ENCODE peak calls at places on chromosomes 4 and X, in nine cellular contexts. I, L, V, N, P, T, F, W and G are unnamed samples. For H3K4me1, the result is how much of the 10 kb centered on the place peaks cover.

GRCh38 chrX:42220722-42221121 is 297.4 kb upstream of the CASK start:
- DNase-seq in I (no peak), V (no peak), N (no peak), L (no peak), W (no peak), T (no peak), F (no peak), P (no peak), G (no peak)

GRCh38 chrX:13473666-13474516 is 95.5 kb upstream of the EGFL6 start:
- DNase-seq in I (no peak), P (no peak), N (no peak), L (no peak), W (no peak), V (no peak), T (no peak), F (no peak), G (no peak)

GRCh38 chr4:1593881-1594345 is 90.2 kb downstream of the FAM53A start:
- DNase-seq in P (peak), F (no peak), L (no peak), I (no peak), T (no peak), N (no peak), V (no peak), W (no peak), G (no peak)

GRCh38 chr4:82201303-82201702 is 172.5 kb downstream of the HNRNPD start:
- DNase-seq in P (peak), W (no peak), L (no peak), I (peak), T (no peak), N (no peak), F (no peak), V (no peak), G (no peak)

GRCh38 chr4:12881945-12882589 is 602.1 kb downstream of the RAB28 start:
- DNase-seq in L (no peak), F (no peak), W (no peak), T (no peak), P (no peak), V (no peak), N (no peak), I (no peak), G (no peak)

GRCh38 chr4:113978561-113979156 is 788 bp downstream of the ARSJ start:
- DNase-seq in I (peak), F (no peak), N (no peak), W (no peak), T (no peak), P (no peak), V (no peak), L (no peak), G (no peak)

GRCh38 chr4:102707150-102707549 is 53.6 kb downstream of the MANBA start:
- DNase-seq in W (no peak), F (no peak), I (no peak), P (no peak), N (no peak), L (no peak), T (no peak), V (no peak), G (no peak)

GRCh38 chrX:122269243-122269781 is 914.8 kb upstream of the GRIA3 start:
- DNase-seq in L (no peak), P (no peak), W (no peak), T (no peak), N (no peak), F (no peak), I (no peak), V (no peak), G (no peak)

GRCh38 chr4:69066945-69067344 is 29.3 kb upstream of the UGT2B7 start:
- DNase-seq in T (no peak), W (no peak), F (no peak), P (no peak), I (peak), N (no peak), V (no peak), L (no peak), G (no peak)

GRCh38 chrX:132490086-132490419 is 1.2 kb upstream of the MBNL3 start:
- DNase-seq in N (no peak), L (no peak), F (no peak), W (no peak), I (peak), P (no peak), V (no peak), T (no peak), G (no peak)

GRCh38 chrX:132488819-132489255 is at the start of gene MBNL3:
- DNase-seq in V (peak), F (peak), T (peak), L (no peak), W (peak), P (peak), N (peak), I (peak), G (peak)

GRCh38 chrX:132491191-132491590 is 2.4 kb upstream of the MBNL3 start:
- DNase-seq in F (no peak), N (no peak), W (peak), V (peak), P (no peak), T (no peak), I (peak), L (no peak), G (peak)

GRCh38 chrX:132488092-132488749 is 617 bp downstream of the MBNL3 start:
- DNase-seq in L (no peak), P (no peak), T (no peak), V (no peak), N (no peak), F (no peak), W (peak), I (peak), G (no peak)

DNA sequence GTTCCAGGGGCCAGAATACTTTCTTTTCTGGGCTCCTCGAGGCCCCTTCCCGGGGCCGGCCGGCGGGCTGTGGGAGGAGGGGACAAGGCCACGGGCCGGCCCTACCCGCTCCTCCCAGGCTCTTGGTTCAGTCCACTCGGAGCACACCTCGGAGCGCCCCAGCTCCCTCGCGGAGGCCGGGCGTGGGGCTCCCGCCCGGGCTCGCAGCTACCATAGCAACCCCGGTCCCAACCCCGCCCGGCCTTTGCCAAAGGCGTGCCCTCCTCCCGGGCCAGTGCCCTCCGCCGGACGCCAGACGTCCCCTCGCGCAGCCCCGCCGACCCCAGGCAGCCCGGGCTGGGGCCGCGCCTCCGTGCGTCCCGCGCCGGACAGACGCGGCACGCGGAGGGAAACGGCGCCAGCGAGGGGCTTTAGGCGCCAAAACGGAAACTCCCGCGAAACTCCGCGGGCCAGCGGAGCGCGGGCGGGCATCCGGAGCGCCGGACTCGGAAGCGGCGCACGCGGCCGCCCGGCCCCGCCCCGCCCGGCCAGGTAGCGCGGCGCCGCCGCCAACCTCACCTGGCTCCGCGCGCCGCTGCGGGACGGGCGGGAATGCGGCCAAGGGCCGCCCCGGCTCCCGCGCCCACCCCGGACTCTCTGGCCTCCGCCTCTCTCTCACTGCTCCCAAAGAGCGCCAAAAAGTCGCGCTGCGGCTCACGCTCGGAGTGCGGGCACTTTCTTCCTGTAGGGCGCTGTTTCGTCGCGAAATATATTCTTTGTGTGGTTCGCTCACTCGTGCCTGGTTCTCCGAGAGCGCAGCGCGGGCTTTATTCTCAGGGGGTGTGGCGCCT is 633 bp upstream of the MBNL3 start:
- DNase-seq in P (peak), L (no peak), N (peak), V (peak), F (peak), W (peak), T (peak), I (peak), G (peak)
- TF ChIP-seq CTCF in P (no peak), L (no peak), N (no peak), V (peak), F (no peak), W (no peak), T (no peak), I (no peak), G (no peak)

GRCh38 chrX:137748827-137749226 is 182.9 kb downstream of the ZIC3 start:
- DNase-seq in T (no peak), I (no peak), N (no peak), W (no peak), L (no peak), F (no peak), V (no peak), P (no peak), G (no peak)
- H3K4me1 ChIP-seq in T (under half), I (under half), N (under half), W (under half), L (under half), F (under half), V (under half), P (under half), G (under half)

DNA sequence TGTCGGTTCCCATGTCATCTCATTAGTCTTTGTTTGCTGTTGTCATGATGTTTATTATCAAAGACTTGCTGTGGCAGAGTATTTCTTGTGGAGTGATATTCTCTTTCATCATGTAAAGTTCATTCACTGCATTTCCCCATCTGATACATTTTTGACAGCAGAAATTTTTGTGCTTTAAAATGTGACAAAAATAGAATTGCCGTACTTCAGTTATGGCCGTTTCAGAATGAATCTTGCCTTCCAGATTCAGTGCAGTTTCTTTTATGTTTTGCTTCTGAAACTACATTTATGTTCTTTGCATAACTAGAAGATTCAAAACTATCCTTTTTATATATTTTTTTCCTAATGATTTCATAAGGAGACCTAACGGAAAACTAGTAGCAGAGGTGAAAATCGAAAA is 10.0 kb downstream of the CSTF2 start:
- DNase-seq in I (no peak), V (no peak), T (no peak), L (no peak), W (no peak), P (no peak), F (no peak), N (no peak), G (no peak)
- H3K27ac ChIP-seq in I (no peak), V (no peak), T (no peak), L (no peak), W (no peak), P (no peak), F (no peak), N (no peak), G (no peak)

DNA sequence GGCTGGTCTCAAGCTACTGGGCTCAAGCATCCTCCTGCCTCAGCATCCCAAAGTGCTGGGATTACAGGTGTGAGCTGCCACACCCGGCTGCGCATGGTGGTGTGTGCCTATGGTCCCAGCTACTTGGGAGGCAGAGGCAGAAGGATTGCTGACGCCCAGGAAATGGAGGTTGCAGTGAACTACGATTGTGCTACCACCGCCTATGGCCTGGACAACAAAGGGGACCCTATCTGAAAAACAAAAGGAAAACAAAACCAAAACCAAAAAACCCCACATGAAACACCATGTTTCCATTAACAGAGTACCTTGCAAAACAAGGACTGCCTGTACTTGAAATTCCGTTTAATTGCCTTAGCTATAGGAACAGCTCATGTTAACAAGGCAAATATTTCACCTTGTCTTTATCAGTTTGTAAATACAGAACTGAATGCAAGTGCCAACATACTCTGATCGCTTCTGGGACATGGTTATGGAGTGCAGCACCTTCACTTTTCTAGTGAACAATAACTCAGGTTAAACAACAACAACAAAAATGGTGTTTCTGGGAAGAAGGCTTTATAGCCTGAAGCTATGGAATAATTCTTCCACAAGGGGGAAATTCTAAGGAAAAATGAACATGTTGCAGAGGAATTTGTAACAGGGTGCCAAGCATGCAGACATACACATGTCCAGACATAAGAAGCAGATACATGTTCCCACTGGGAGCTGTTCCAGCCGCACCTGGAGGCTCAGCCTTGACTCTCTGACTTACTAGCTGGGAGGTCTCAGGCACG is 73.2 kb upstream of the STS start:
- DNase-seq in N (no peak), V (peak), L (no peak), F (no peak), P (no peak), T (no peak), I (peak), W (no peak), G (no peak)
- TF ChIP-seq CTCF in N (peak), V (no peak), L (no peak), F (no peak), P (peak), T (peak), I (no peak), W (no peak), G (no peak)

DNA sequence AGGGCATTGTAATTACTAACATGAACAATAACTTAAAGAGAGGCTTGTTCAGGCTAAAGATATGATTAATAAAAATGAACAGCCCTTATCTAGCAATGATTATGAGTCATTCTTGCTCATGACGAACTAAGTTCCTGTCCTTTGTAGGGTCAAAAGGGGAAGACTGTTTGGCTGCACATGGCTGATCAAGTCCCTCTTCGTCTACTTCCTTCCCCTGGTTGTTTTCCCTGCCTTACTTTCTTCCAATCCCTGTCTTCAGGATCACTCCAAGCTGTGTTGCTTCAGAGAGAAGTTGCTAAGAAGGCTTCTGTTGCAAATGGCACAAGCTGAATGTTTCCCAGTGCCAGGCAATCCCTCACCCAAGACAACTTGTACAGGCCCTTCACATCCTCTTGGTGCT is 115.0 kb upstream of the HS3ST1 start:
- DNase-seq in I (peak), P (no peak), W (no peak), L (no peak), F (no peak), N (no peak), T (no peak), V (no peak), G (peak)
- H3K4me1 ChIP-seq in I (under half), P (under half), W (under half), L (under half), F (under half), N (under half), T (under half), V (under half), G (under half)

GRCh38 chr4:168884251-168885124 is 125.6 kb downstream of the CBR4 start:
- DNase-seq in T (no peak), W (no peak), N (no peak), I (no peak), V (no peak), P (no peak), L (no peak), F (no peak), G (no peak)
- H3K27ac ChIP-seq in T (no peak), W (no peak), N (no peak), I (no peak), V (no peak), P (no peak), L (no peak), F (peak), G (no peak)

GRCh38 chr4:115790812-115791211 is 677.4 kb upstream of the NDST4 start:
- DNase-seq in V (no peak), L (no peak), F (no peak), N (no peak), P (no peak), W (no peak), T (no peak), I (no peak), G (no peak)
- TF ChIP-seq CTCF in V (no peak), L (no peak), F (no peak), N (no peak), P (no peak), W (no peak), T (no peak), I (no peak), G (no peak)

GRCh38 chr4:101280866-101281600 is 66.3 kb downstream of the PPP3CA start:
- DNase-seq in W (no peak), P (no peak), N (no peak), F (no peak), I (no peak), L (no peak), V (no peak), T (no peak), G (no peak)
- H3K4me1 ChIP-seq in W (under half), P (under half), N (under half), F (under half), I (under half), L (under half), V (under half), T (under half), G (under half)